ENCODE peak calls at places on chromosome 7, in nine cellular contexts. O is mesendoderm; P is lower lobe of right lung; Q is mesenchymal stem cell; V is uterus; L is IMR-90; Z is aorta; T is CD8-positive, alpha-beta T cell; K is heart left ventricle. I is an unnamed sample.
A peak's percentile ranks its signal among the peaks of the same experiment; 100 is the strongest.

GRCh38 chr7:92790987-92791386 is 45.4 kb downstream of the CDK6 start:
- DNase-seq in O (peak; percentile 35), P (no peak), Q (no peak), V (no peak), L (peak; percentile 65), Z (peak; percentile 74), T (no peak), K (no peak), I (no peak)

GRCh38 chr7:49926720-49927119 is 153.3 kb downstream of the VWC2 start:
- DNase-seq in O (no peak), P (no peak), Q (no peak), V (no peak), L (no peak), Z (no peak), T (no peak), K (no peak), I (no peak)

GRCh38 chr7:121076350-121077164 is 88.0 kb downstream of the CPED1 start:
- DNase-seq in O (no peak), P (no peak), Q (peak; percentile 79), V (no peak), L (peak; percentile 93), Z (no peak), T (no peak), K (no peak), I (no peak)

GRCh38 chr7:159117366-159118219 is 27.1 kb downstream of the VIPR2 start:
- DNase-seq in O (no peak), P (no peak), Q (no peak), V (peak; percentile 7), L (no peak), Z (peak; percentile 57), T (no peak), K (no peak), I (no peak)

GRCh38 chr7:140079121-140079536 is 16.4 kb upstream of the PARP12 start:
- DNase-seq in O (peak; percentile 82), P (no peak), Q (peak; percentile 12), V (peak; percentile 71), L (peak; percentile 83), Z (no peak), T (no peak), K (no peak), I (peak; percentile 50)

GRCh38 chr7:98360221-98361124 is 40.4 kb downstream of the BAIAP2L1 start:
- DNase-seq in O (peak; percentile 96), P (peak; percentile 73), Q (peak; percentile 19), V (no peak), L (no peak), Z (no peak), T (no peak), K (no peak), I (no peak)

GRCh38 chr7:55052081-55052480 is 33.3 kb downstream of the EGFR start:
- DNase-seq in O (no peak), P (no peak), Q (peak; percentile 73), V (no peak), L (peak; percentile 96), Z (no peak), T (no peak), K (no peak), I (no peak)

GRCh38 chr7:47721670-47722069 is 139.8 kb upstream of the TNS3 start:
- DNase-seq in O (peak; percentile 30), P (no peak), Q (no peak), V (no peak), L (no peak), Z (no peak), T (no peak), K (no peak), I (no peak)

GRCh38 chr7:2510909-2511768 is 8.4 kb upstream of the LFNG start:
- DNase-seq in O (no peak), P (peak; percentile 76), Q (no peak), V (no peak), L (no peak), Z (no peak), T (peak; percentile 55), K (no peak), I (no peak)

GRCh38 chr7:107799645-107800264 is 3.3 kb downstream of the SLC26A3 start:
- DNase-seq in O (no peak), P (no peak), Q (no peak), V (no peak), L (no peak), Z (no peak), T (no peak), K (no peak), I (no peak)
- H3K4me3 ChIP-seq in O (no peak overlapping the region), P (no peak overlapping the region), Q (no peak overlapping the region), V (no peak overlapping the region), L (no peak overlapping the region), Z (no peak overlapping the region), T (no peak overlapping the region), K (no peak overlapping the region), I (no peak overlapping the region)

GRCh38 chr7:131109011-131109756 is 218.5 kb upstream of the MKLN1 start:
- DNase-seq in O (no peak), P (no peak), Q (peak; percentile 73), V (no peak), L (peak; percentile 56), Z (no peak), T (no peak), K (no peak), I (no peak)
- H3K4me1 ChIP-seq in O (peaks cover 5% of the 10 kb centered on the region), P (peaks cover 43% of the 10 kb centered on the region), Q (peaks cover 6% of the 10 kb centered on the region), V (peaks cover 3% of the 10 kb centered on the region), L (peaks cover 7% of the 10 kb centered on the region), Z (peaks cover 4% of the 10 kb centered on the region), T (peaks cover 42% of the 10 kb centered on the region), K (peaks cover 45% of the 10 kb centered on the region), I (peaks cover 29% of the 10 kb centered on the region)

GRCh38 chr7:118843456-118843855 is 619.0 kb downstream of the ANKRD7 start:
- DNase-seq in O (no peak), P (no peak), Q (no peak), V (no peak), L (no peak), Z (no peak), T (no peak), K (no peak), I (no peak)
- H3K36me3 ChIP-seq in O (no peaks in the 10 kb centered on the region), P (no peaks in the 10 kb centered on the region), Q (no peaks in the 10 kb centered on the region), V (no peaks in the 10 kb centered on the region), L (no peaks in the 10 kb centered on the region), Z (no peaks in the 10 kb centered on the region), T (no peaks in the 10 kb centered on the region), K (no peaks in the 10 kb centered on the region), I (no peaks in the 10 kb centered on the region)

GRCh38 chr7:114979388-114979787 is 57.5 kb downstream of the MDFIC start:
- DNase-seq in O (peak; percentile 66), P (peak; percentile 36), Q (no peak), V (peak; percentile 76), L (peak; percentile 47), Z (no peak), T (no peak), K (peak; percentile 65), I (no peak)

GRCh38 chr7:114976666-114977065 is 54.8 kb downstream of the MDFIC start:
- DNase-seq in O (no peak), P (no peak), Q (peak; percentile 41), V (no peak), L (peak; percentile 64), Z (no peak), T (no peak), K (no peak), I (no peak)

GRCh38 chr7:114977277-114977676 is 55.4 kb downstream of the MDFIC start:
- DNase-seq in O (peak; percentile 78), P (no peak), Q (no peak), V (no peak), L (no peak), Z (no peak), T (no peak), K (no peak), I (no peak)

GRCh38 chr7:114981323-114981722 is 59.4 kb downstream of the MDFIC start:
- DNase-seq in O (peak; percentile 16), P (no peak), Q (no peak), V (no peak), L (no peak), Z (no peak), T (no peak), K (no peak), I (no peak)

GRCh38 chr7:114979803-114980507 is 58.1 kb downstream of the MDFIC start:
- DNase-seq in O (no peak), P (no peak), Q (no peak), V (no peak), L (no peak), Z (no peak), T (no peak), K (no peak), I (no peak)
- H3K4me3 ChIP-seq in O (no peak overlapping the region), P (no peak overlapping the region), Q (no peak overlapping the region), V (no peak overlapping the region), L (no peak overlapping the region), Z (no peak overlapping the region), T (no peak overlapping the region), K (peak overlapping the region; percentile 48), I (no peak overlapping the region)

DNA sequence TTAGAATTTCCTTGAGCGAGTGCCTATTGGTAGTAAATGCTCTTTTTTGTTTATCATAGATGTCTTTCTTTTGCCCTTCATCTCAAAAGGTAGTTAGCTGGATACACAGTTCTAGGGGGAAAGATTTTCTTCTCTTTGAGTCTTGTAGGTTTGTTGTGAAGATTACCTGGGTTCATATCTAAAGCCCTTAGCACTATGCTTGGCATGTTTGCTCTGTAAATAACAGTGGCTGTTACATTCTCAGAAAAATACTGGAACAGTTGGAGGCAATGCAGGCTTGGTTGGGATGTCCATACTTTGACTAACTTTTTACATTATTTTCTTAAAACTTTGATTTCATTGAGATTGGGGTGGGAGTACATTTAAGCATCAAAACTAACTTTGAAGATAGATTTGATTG is 144.0 kb downstream of the AUTS2 start:
- DNase-seq in O (peak; percentile 55), P (no peak), Q (no peak), V (no peak), L (no peak), Z (no peak), T (no peak), K (no peak), I (no peak)
- H3K4me1 ChIP-seq in O (peaks cover 10% of the 10 kb centered on the region), P (peaks cover 9% of the 10 kb centered on the region), Q (peaks cover 5% of the 10 kb centered on the region), V (peaks cover 7% of the 10 kb centered on the region), L (no peaks in the 10 kb centered on the region), Z (no peaks in the 10 kb centered on the region), T (no peaks in the 10 kb centered on the region), K (peaks cover 26% of the 10 kb centered on the region), I (peaks cover 8% of the 10 kb centered on the region)

I was measured in pancreas.